ENCODE peak calls at places on chromosomes 13 and 19, in ten cellular contexts. T is activated gamma-delta T cell treated with Interleukin-2 at 50 U/mL for 16 hours; W is foreskin fibroblast; O is T-helper 1 cell; Y is activated CD8-positive, alpha-beta memory T cell treated with anti-CD3 and anti-CD28 coated beads for 1 hour; N is GM23338; U is SW480; B is lower leg skin; Z is AG04450; S is stomach. M is an unnamed sample.

GRCh38 chr19:27657271-27658051 is 1555.5 kb downstream of the UQCRFS1 start:
- DNase-seq in T (no peak), W (no peak), O (no peak), Y (no peak), N (no peak), U (no peak), B (no peak), Z (no peak), S (peak), M (no peak)

GRCh38 chr13:100689191-100689590 is 14.6 kb upstream of the TMTC4 start:
- DNase-seq in T (no peak), W (no peak), O (no peak), Y (no peak), N (no peak), U (no peak), B (no peak), Z (no peak), S (no peak), M (no peak)

GRCh38 chr13:27194895-27195764 is 23.5 kb upstream of the USP12 start:
- DNase-seq in T (no peak), W (peak), O (no peak), Y (no peak), N (peak), U (peak), B (no peak), Z (no peak), S (no peak), M (peak)

GRCh38 chr19:55461974-55462628 is 659 bp upstream of the ISOC2 start:
- DNase-seq in T (no peak), W (peak), O (no peak), Y (no peak), N (no peak), U (no peak), B (no peak), Z (no peak), S (no peak), M (no peak)

GRCh38 chr13:20521388-20521787 is 4.3 kb downstream of the CRYL1 start:
- DNase-seq in T (no peak), W (no peak), O (no peak), Y (no peak), N (peak), U (no peak), B (no peak), Z (no peak), S (no peak), M (no peak)

GRCh38 chr19:43781630-43782310 is 997 bp upstream of the KCNN4 start:
- DNase-seq in T (no peak), W (no peak), O (no peak), Y (no peak), N (no peak), U (no peak), B (no peak), Z (no peak), S (no peak), M (no peak)

GRCh38 chr19:50925734-50926133 is 14.5 kb upstream of the KLK4 start:
- DNase-seq in T (no peak), W (peak), O (no peak), Y (no peak), N (no peak), U (no peak), B (no peak), Z (no peak), S (no peak), M (no peak)

GRCh38 chr19:36032251-36033104 is at the start of gene CLIP3:
- DNase-seq in T (peak), W (peak), O (no peak), Y (no peak), N (peak), U (no peak), B (no peak), Z (peak), S (no peak), M (peak)

GRCh38 chr13:97308735-97309429 is 86.7 kb downstream of the MBNL2 start:
- DNase-seq in T (no peak), W (no peak), O (no peak), Y (no peak), N (no peak), U (no peak), B (no peak), Z (no peak), S (no peak), M (no peak)

GRCh38 chr13:109355129-109355528 is 431.3 kb downstream of the IRS2 start:
- DNase-seq in T (no peak), W (no peak), O (no peak), Y (no peak), N (no peak), U (no peak), B (no peak), Z (no peak), S (no peak), M (no peak)

GRCh38 chr19:38527466-38528136 is 90.2 kb downstream of the MAP4K1 start:
- DNase-seq in T (no peak), W (no peak), O (no peak), Y (no peak), N (peak), U (no peak), B (no peak), Z (no peak), S (no peak), M (no peak)

GRCh38 chr13:72565893-72566292 is 161.5 kb downstream of the MZT1 start:
- DNase-seq in T (no peak), W (peak), O (no peak), Y (no peak), N (peak), U (peak), B (no peak), Z (no peak), S (no peak), M (no peak)

GRCh38 chr19:53883231-53883661 is 1.2 kb downstream of the PRKCG start:
- DNase-seq in T (peak), W (no peak), O (no peak), Y (no peak), N (peak), U (no peak), B (no peak), Z (no peak), S (no peak), M (no peak)

GRCh38 chr13:99336750-99337149 is 29.6 kb upstream of the GPR183 start:
- DNase-seq in T (no peak), W (no peak), O (no peak), Y (no peak), N (no peak), U (no peak), B (no peak), Z (no peak), S (no peak), M (no peak)

GRCh38 chr13:103134271-103134670 is 68.1 kb upstream of the SLC10A2 start:
- DNase-seq in T (no peak), W (no peak), O (no peak), Y (no peak), N (no peak), U (no peak), B (no peak), Z (no peak), S (no peak), M (no peak)

GRCh38 chr13:91017031-91017668 is 330.3 kb upstream of the MIR17HG start:
- DNase-seq in T (no peak), W (peak), O (no peak), Y (no peak), N (peak), U (peak), B (no peak), Z (no peak), S (peak), M (peak)

GRCh38 chr19:42280761-42281174 is 11.7 kb downstream of the CIC start:
- DNase-seq in T (no peak), W (peak), O (no peak), Y (no peak), N (no peak), U (no peak), B (peak), Z (no peak), S (no peak), M (peak)

M was measured in HCEC 1CT.